ENCODE peak calls at places on chromosomes 2 and 18, in four cellular contexts. M is HCT116, T is stomach, J is right lobe of liver. I is an unnamed sample.

GRCh38 chr18:57744211-57744694 is 58.9 kb downstream of the ATP8B1 start:
- DNase-seq in J (no peak), T (peak), M (no peak), I (no peak)

GRCh38 chr18:37476611-37477295 is 88.8 kb downstream of the CELF4 start:
- DNase-seq in M (no peak), T (no peak), J (no peak), I (no peak)

GRCh38 chr2:102094917-102095316 is 47.6 kb upstream of the IL1R1 start:
- DNase-seq in T (no peak), M (peak), J (no peak), I (peak)

GRCh38 chr2:232890536-232890895 is 20.5 kb downstream of the SNORC start:
- DNase-seq in J (peak), M (no peak), T (peak), I (no peak)

GRCh38 chr2:53103661-53104060 is 663.9 kb upstream of the CHAC2 start:
- DNase-seq in M (no peak), J (no peak), T (no peak), I (no peak)

GRCh38 chr2:153871231-153872221 is at the start of gene GALNT13:
- DNase-seq in M (no peak), J (peak), T (no peak), I (peak)

GRCh38 chr2:57333221-57333620 is 713.4 kb upstream of the VRK2 start:
- DNase-seq in J (no peak), M (no peak), T (no peak), I (no peak)

GRCh38 chr18:76495435-76496199 is 575 bp upstream of the ZNF516 start:
- DNase-seq in M (no peak), J (no peak), T (no peak), I (peak)

GRCh38 chr18:2070636-2071035 is 500.7 kb downstream of the METTL4 start:
- DNase-seq in J (no peak), M (no peak), T (peak), I (no peak)

GRCh38 chr2:105775809-105776559 is 31.3 kb downstream of the NCK2 start:
- DNase-seq in M (no peak), J (no peak), T (no peak), I (no peak)

GRCh38 chr2:60551241-60552095 is 2.0 kb downstream of the BCL11A start:
- DNase-seq in M (no peak), J (peak), T (peak), I (peak)

DNA sequence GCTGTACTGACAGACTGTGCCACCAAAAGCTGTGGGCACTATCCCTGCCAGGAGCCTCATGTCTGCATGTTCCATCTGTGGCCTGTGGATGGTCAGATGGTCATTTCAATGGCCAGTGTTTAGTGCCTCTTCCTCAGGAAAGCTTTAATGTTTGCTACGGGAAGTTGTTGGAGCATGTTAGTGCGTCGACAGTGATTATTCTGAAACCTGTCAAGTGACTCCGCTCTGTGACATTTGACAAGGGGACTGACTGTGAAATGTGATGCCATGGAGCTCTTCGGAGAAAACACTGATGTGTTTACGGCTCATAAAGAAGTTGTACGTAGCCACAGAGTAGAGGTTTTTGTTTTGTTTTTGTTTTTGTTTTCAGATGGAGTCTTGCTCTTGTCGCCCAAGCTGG is 18.7 kb upstream of the RGPD4 start:
- DNase-seq in M (no peak), T (no peak), J (no peak), I (no peak)
- TF ChIP-seq POLR2A in M (no peak), T (no peak), J (no peak), I (no peak)

GRCh38 chr2:190964170-190964795 is 49.7 kb downstream of the STAT1 start:
- DNase-seq in J (no peak), T (no peak), M (no peak), I (no peak)

GRCh38 chr2:190965580-190966222 is 48.3 kb downstream of the STAT1 start:
- DNase-seq in T (no peak), J (no peak), M (no peak), I (no peak)

GRCh38 chr2:190963088-190963487 is 50.9 kb downstream of the STAT1 start:
- DNase-seq in T (no peak), M (no peak), J (no peak), I (no peak)

GRCh38 chr2:190959911-190960788 is 53.8 kb downstream of the STAT1 start:
- DNase-seq in M (no peak), T (no peak), J (no peak), I (no peak)

GRCh38 chr2:190961918-190962487 is 52.0 kb downstream of the STAT1 start:
- DNase-seq in J (no peak), T (no peak), M (no peak), I (no peak)
- TF ChIP-seq POLR2A in J (no peak), T (no peak), M (no peak), I (no peak)

GRCh38 chr18:59358611-59359575 is at the start of gene LMAN1:
- DNase-seq in J (peak), M (peak), T (peak), I (peak)
- TF ChIP-seq POLR2A in J (peak), M (peak), T (no peak), I (peak)

GRCh38 chr2:241540766-241541561 is 17.6 kb upstream of the BOK start:
- DNase-seq in T (peak), M (peak), J (peak), I (peak)
- TF ChIP-seq POLR2A in T (no peak), M (no peak), J (no peak), I (no peak)

GRCh38 chr18:45686892-45687611 is 36.9 kb upstream of the SLC14A1 start:
- DNase-seq in M (no peak), T (no peak), J (no peak), I (peak)
- TF ChIP-seq POLR2A in M (no peak), T (no peak), J (no peak), I (peak)

DNA sequence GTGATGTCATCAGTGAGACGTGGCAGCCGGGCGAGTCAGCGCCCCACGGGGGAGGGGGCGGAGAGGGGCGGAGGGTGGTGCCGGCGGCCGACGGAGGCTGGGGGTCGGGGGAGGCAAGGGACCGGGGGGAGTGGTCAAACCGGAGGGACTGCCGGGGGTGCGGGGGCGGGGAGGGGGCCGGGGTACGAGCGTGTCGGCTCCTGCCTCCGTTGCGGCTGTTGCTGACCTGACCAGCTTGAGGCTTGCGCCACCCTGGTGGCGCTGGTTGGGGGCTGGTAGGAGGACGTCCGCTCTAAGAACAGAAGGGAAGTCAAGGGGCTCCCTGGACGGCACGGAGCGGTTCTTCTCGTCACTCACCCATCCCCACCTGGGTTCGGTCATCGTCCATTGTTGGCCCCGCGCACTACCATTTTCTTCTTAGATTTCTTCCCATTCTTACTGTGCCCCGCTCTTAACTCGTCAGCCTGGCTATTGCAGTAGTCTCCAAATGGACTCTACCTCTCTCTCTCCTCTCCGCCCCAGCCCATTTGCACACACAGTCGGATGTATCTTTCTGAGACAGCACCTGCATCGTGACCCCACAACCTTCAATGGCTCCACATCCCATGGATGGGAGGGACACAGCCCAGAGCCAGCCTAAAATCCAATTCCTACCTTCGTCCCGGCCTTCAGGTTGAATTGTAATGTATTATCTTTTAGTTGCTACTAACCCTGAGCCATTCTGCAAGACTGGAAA is 702 bp upstream of the RAB1A start:
- DNase-seq in T (no peak), J (no peak), M (no peak), I (no peak)
- TF ChIP-seq POLR2A in T (no peak), J (peak), M (no peak), I (no peak)

GRCh38 chr18:35578481-35578880 is 3.1 kb upstream of the GALNT1 start:
- DNase-seq in M (no peak), T (no peak), J (no peak), I (no peak)

GRCh38 chr18:35582899-35583558 is 1.5 kb downstream of the GALNT1 start:
- DNase-seq in M (no peak), T (no peak), J (no peak), I (peak)

GRCh38 chr18:35582310-35582682 is 756 bp downstream of the GALNT1 start:
- DNase-seq in J (no peak), M (no peak), T (no peak), I (peak)

GRCh38 chr18:35581555-35582309 is at the start of gene GALNT1:
- DNase-seq in J (peak), T (no peak), M (no peak), I (peak)

DNA sequence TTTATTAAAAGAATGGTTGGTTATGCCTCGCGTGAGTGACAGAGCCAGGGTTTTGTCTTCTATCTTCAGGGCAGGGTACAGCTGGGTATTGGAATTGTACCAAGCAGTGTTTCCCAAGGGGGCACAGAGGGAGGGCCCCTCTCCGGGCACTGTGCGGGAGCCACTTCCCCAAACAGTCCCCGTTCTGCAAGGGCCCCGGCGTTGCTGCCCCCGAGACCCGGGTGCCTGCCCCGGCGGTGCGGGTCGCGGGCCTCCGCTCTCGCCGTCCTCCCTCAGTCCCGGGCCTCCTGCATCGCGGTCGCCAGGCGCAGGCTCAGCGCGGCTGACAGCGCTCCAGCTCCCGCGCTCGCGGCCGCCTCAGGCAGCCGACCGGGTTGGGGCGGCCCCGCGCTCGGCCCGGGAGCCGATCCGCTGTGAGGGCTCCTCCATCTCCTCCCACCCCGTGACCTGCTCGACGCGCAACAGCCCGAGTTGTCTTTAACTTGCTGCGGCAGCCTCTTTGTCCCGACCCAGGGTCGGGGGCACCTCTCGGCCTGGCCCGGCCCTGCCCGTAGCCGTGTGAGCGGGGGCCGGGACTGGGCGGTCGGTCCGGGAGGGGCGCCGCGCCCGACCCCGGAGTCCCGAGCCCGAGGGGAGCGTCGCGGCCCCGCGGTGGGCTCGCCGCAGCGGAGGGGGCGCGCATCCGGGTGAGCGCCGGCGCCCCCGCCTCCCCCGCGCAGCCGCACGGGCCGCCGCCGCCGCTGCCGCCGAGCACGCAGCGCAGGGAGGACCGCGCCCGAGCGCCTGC is 599 bp upstream of the GALNT1 start:
- DNase-seq in J (peak), T (peak), M (no peak), I (peak)
- TF ChIP-seq POLR2A in J (peak), T (no peak), M (no peak), I (peak)

GRCh38 chr2:234998404-234999211 is 46.8 kb downstream of the SH3BP4 start:
- DNase-seq in M (no peak), T (peak), J (peak), I (no peak)
- TF ChIP-seq POLR2A in M (no peak), T (no peak), J (peak), I (no peak)

GRCh38 chr2:187511356-187512315 is 42.6 kb downstream of the TFPI start:
- DNase-seq in T (no peak), J (no peak), M (no peak), I (no peak)
- TF ChIP-seq POLR2A in T (no peak), J (no peak), M (no peak), I (no peak)